ENCODE peak calls at places on chromosome 3, in ten cellular contexts. N is mesothelial cell of epicardium, A is left ventricle myocardium inferior, F is neural crest cell, I is Peyer's patch, M is psoas muscle, K is progenitor cell of endocrine pancreas, B is H1, Y is fibroblast of mammary gland, Z is breast epithelium. X is an unnamed sample.
A peak's percentile ranks its signal among the peaks of the same experiment; 100 is the strongest.

GRCh38 chr3:84925571-84925970 is 33.2 kb upstream of the CADM2 start:
- DNase-seq in K (no peak), N (no peak), F (no peak), Z (no peak), M (no peak), Y (no peak), A (no peak), B (no peak), I (no peak), X (no peak)

GRCh38 chr3:128343287-128344045 is 123.2 kb downstream of the DNAJB8 start:
- DNase-seq in B (no peak), M (peak; percentile 25), N (no peak), A (no peak), K (no peak), Y (peak; percentile 61), Z (peak; percentile 35), I (peak; percentile 67), F (no peak), X (peak; percentile 42)

GRCh38 chr3:183822631-183823030 is 2.7 kb downstream of the MAP6D1 start:
- DNase-seq in Y (no peak), N (no peak), I (peak; percentile 34), M (no peak), K (no peak), F (peak; percentile 39), B (no peak), Z (no peak), A (no peak), X (no peak)

GRCh38 chr3:34200576-34200975 is 402.1 kb downstream of the PDCD6IP start:
- DNase-seq in Z (no peak), I (no peak), K (no peak), B (no peak), A (no peak), N (no peak), M (no peak), F (no peak), Y (no peak), X (no peak)

GRCh38 chr3:42397644-42398043 is 12.8 kb downstream of the LYZL4 start:
- DNase-seq in N (no peak), K (no peak), A (no peak), I (no peak), F (no peak), M (no peak), B (no peak), Y (no peak), Z (no peak), X (no peak)

GRCh38 chr3:150094150-150094932 is 123.6 kb upstream of the PFN2 start:
- DNase-seq in N (no peak), M (peak; percentile 91), Z (no peak), I (no peak), A (no peak), F (no peak), Y (peak; percentile 63), K (no peak), B (no peak), X (no peak)

GRCh38 chr3:113271594-113272368 is 60.4 kb downstream of the BOC start:
- DNase-seq in N (no peak), B (no peak), M (no peak), F (no peak), Y (no peak), I (no peak), K (no peak), Z (no peak), A (no peak), X (no peak)

GRCh38 chr3:115072265-115073008 is 74.7 kb downstream of the ZBTB20 start:
- DNase-seq in Z (no peak), I (no peak), K (no peak), Y (peak; percentile 70), B (no peak), F (no peak), A (no peak), M (no peak), N (no peak), X (no peak)

GRCh38 chr3:193335031-193335430 is 43.5 kb downstream of the ATP13A5 start:
- DNase-seq in Y (no peak), A (no peak), B (no peak), I (no peak), K (no peak), F (no peak), N (no peak), Z (no peak), M (no peak), X (no peak)

GRCh38 chr3:63679181-63679580 is 26.7 kb downstream of the SNTN start:
- DNase-seq in Z (no peak), N (no peak), Y (no peak), K (no peak), M (no peak), A (no peak), I (no peak), F (no peak), B (no peak), X (no peak)

GRCh38 chr3:182212479-182213076 is 500.9 kb downstream of the SOX2 start:
- DNase-seq in Z (peak; percentile 19), Y (peak; percentile 97), N (no peak), A (peak; percentile 17), B (peak; percentile 39), K (no peak), M (peak; percentile 51), F (no peak), I (peak; percentile 52), X (no peak)

GRCh38 chr3:197547618-197548017 is 8.2 kb downstream of the BDH1 start:
- DNase-seq in I (peak; percentile 58), B (no peak), Y (no peak), M (no peak), A (no peak), K (no peak), Z (no peak), N (no peak), F (peak; percentile 9), X (peak; percentile 22)

GRCh38 chr3:124606180-124606579 is 124.1 kb upstream of the UMPS start:
- DNase-seq in N (no peak), K (no peak), Z (no peak), M (no peak), I (no peak), Y (no peak), F (no peak), A (no peak), B (no peak), X (no peak)

GRCh38 chr3:13673207-13673606 is 124.3 kb downstream of the FBLN2 start:
- DNase-seq in K (no peak), N (no peak), Y (no peak), I (no peak), M (peak; percentile 24), F (no peak), Z (no peak), B (no peak), A (no peak), X (no peak)
- TF ChIP-seq CTCF in K (peak; percentile 40), N (peak; percentile 44), Y (peak; percentile 28), I (no peak), M (no peak), F (peak; percentile 56), Z (no peak), B (peak; percentile 56), A (no peak), X (no peak)

GRCh38 chr3:179321585-179322322 is 1.1 kb upstream of the ZNF639 start:
- DNase-seq in F (peak; percentile 16), A (no peak), I (peak; percentile 62), Y (peak; percentile 72), Z (no peak), M (no peak), K (no peak), N (no peak), B (no peak), X (peak; percentile 31)
- TF ChIP-seq CTCF in F (peak; percentile 59), A (peak; percentile 61), I (peak; percentile 38), Y (peak; percentile 75), Z (peak; percentile 34), M (peak; percentile 32), K (peak; percentile 43), N (no peak), B (peak; percentile 53), X (peak; percentile 30)

DNA sequence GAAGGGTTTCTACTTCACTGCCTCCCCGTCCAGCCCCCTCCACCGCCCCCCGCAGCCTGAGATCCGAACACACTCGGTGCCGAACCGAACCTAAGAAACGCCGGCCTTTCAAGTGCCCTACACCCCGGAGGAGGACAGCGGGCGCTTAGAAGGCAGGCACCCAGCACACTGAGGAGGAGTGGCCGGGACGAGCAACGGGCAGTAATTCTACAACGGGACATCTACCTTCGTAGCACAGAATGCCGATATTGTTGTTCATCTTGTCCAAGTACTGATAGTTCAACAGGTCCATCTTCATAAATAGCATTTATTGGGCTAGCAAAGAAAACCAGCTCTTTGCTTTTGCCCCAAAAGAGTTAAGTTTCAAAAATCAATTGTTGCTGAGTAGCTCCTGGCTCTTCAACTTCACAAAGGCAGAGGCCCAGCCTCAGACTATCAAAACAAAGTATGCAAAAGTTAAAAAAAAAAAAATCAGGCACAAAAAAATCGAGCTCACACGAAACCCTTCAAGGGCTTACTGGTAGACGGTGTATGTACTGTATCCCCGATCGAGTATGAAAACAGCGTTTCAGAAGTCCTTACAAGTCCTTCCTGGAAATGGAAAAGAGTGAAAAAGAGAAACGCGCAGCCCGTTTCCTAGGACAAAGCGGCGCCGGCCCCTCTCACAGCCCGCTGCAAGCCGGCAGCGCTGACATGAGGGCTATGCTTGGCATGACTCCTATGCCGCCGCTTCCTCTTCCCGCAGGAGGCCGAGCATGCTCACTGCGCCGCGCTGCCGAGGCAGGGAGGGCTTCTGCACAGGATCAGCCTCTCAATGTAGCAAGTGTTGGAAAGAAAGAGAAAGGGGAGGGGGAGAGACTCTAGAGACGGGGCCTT is at the start of gene VGLL4:
- DNase-seq in N (peak; percentile 71), K (peak; percentile 66), Z (peak; percentile 75), F (peak; percentile 80), A (peak; percentile 93), Y (peak; percentile 85), M (peak; percentile 94), B (peak; percentile 82), I (peak; percentile 91), X (peak; percentile 88)
- TF ChIP-seq CTCF in N (no peak), K (no peak), Z (no peak), F (no peak), A (peak; percentile 41), Y (peak; percentile 3), M (peak; percentile 2), B (peak; percentile 22), I (no peak), X (no peak)

GRCh38 chr3:186211101-186211500 is 102.2 kb upstream of the ETV5 start:
- DNase-seq in Z (no peak), I (no peak), A (no peak), B (no peak), F (no peak), Y (no peak), M (no peak), K (no peak), N (no peak), X (no peak)

GRCh38 chr3:186209810-186210752 is 101.2 kb upstream of the ETV5 start:
- DNase-seq in M (peak; percentile 76), F (peak; percentile 36), Z (peak; percentile 21), N (no peak), A (peak; percentile 66), K (no peak), I (peak; percentile 49), Y (peak; percentile 71), B (no peak), X (no peak)

GRCh38 chr3:186212611-186213010 is 103.7 kb upstream of the ETV5 start:
- DNase-seq in K (no peak), Z (no peak), I (no peak), M (no peak), F (no peak), Y (no peak), N (no peak), A (no peak), B (no peak), X (no peak)

GRCh38 chr3:186207515-186207914 is 98.6 kb upstream of the ETV5 start:
- DNase-seq in K (no peak), M (no peak), B (no peak), Z (no peak), I (no peak), Y (no peak), F (no peak), N (no peak), A (no peak), X (no peak)

GRCh38 chr3:186208328-186208989 is 99.6 kb upstream of the ETV5 start:
- DNase-seq in I (no peak), Z (no peak), K (no peak), N (no peak), B (no peak), M (no peak), Y (no peak), F (no peak), A (no peak), X (no peak)
- TF ChIP-seq CTCF in I (no peak), Z (no peak), K (no peak), N (no peak), B (no peak), M (no peak), Y (no peak), F (no peak), A (no peak), X (no peak)